ENCODE peak calls at places on chromosomes 1 and 21, in six cellular contexts. Q is fibroblast of villous mesenchyme, X is non-pigmented ciliary epithelial cell, G is small intestine, V is T-helper 2 cell, J is GF-D8. Z is an unnamed sample.

GRCh38 chr1:155220566-155220965 is 12.1 kb downstream of the MTX1 start:
- DNase-seq in Q (no peak), X (no peak), G (peak; percentile 77), V (no peak), J (no peak), Z (no peak)

GRCh38 chr21:31260790-31261189 is 83.3 kb downstream of the TIAM1 start:
- DNase-seq in Q (peak; percentile 66), X (no peak), G (no peak), V (no peak), J (no peak), Z (no peak)

GRCh38 chr21:33458861-33459260 is 20.9 kb downstream of the TMEM50B start:
- DNase-seq in Q (no peak), X (no peak), G (no peak), V (no peak), J (no peak), Z (no peak)

GRCh38 chr1:77978969-77979838 is at the start of gene FUBP1:
- DNase-seq in Q (peak; percentile 100), X (peak; percentile 98), G (peak; percentile 99), V (peak; percentile 73), J (peak; percentile 97), Z (peak; percentile 97)

GRCh38 chr1:30649321-30649991 is 73.9 kb downstream of the MATN1 start:
- DNase-seq in Q (no peak), X (no peak), G (peak; percentile 42), V (no peak), J (no peak), Z (no peak)

GRCh38 chr1:63615809-63616420 is 22.7 kb downstream of the PGM1 start:
- DNase-seq in Q (peak; percentile 85), X (no peak), G (peak; percentile 78), V (no peak), J (no peak), Z (peak; percentile 70)

GRCh38 chr1:75423136-75423535 is 187.8 kb downstream of the SLC44A5 start:
- DNase-seq in Q (no peak), X (no peak), G (no peak), V (no peak), J (no peak), Z (no peak)

GRCh38 chr1:25642710-25643109 is 26.1 kb downstream of the MAN1C1 start:
- DNase-seq in Q (peak; percentile 10), X (peak; percentile 36), G (peak; percentile 46), V (peak; percentile 30), J (peak; percentile 65), Z (no peak)

GRCh38 chr1:160018900-160019299 is 12.9 kb downstream of the PIGM start:
- DNase-seq in Q (peak; percentile 33), X (no peak), G (no peak), V (no peak), J (no peak), Z (no peak)

GRCh38 chr1:207805841-207806421 is 54.1 kb downstream of the CD46 start:
- DNase-seq in Q (peak; percentile 97), X (peak; percentile 89), G (no peak), V (no peak), J (no peak), Z (no peak)

GRCh38 chr1:161009602-161010211 is 11.2 kb downstream of the F11R start:
- DNase-seq in Q (no peak), X (no peak), G (no peak), V (no peak), J (no peak), Z (no peak)

GRCh38 chr1:45009956-45010854 is 919 bp downstream of the HECTD3 start:
- DNase-seq in Q (no peak), X (no peak), G (peak; percentile 85), V (no peak), J (no peak), Z (no peak)